ENCODE peak calls at places on chromosomes 5 and 9, in four cellular contexts. R is GM12878, S is HepG2, B is H1. G is an unnamed sample.

GRCh38 chr9:95167998-95168397 is 149.5 kb downstream of the FANCC start:
- DNase-seq in B (peak), S (peak), R (no peak), G (peak)

GRCh38 chr5:131640043-131640856 is 5.2 kb upstream of the RAPGEF6 start:
- DNase-seq in B (no peak), S (no peak), R (no peak), G (no peak)

GRCh38 chr5:141245250-141245717 is at the start of gene PCDHB15:
- DNase-seq in R (no peak), S (peak), B (no peak), G (peak)

GRCh38 chr9:127567898-127568617 is 44.0 kb upstream of the STXBP1 start:
- DNase-seq in R (no peak), S (no peak), B (no peak), G (peak)

GRCh38 chr5:67986761-67987160 is 228.8 kb upstream of the PIK3R1 start:
- DNase-seq in S (no peak), B (no peak), R (no peak), G (no peak)

GRCh38 chr5:4584982-4585381 is 555.1 kb upstream of the ADAMTS16 start:
- DNase-seq in B (no peak), S (no peak), R (no peak), G (no peak)

GRCh38 chr5:179257190-179257741 is 88.0 kb downstream of the ADAMTS2 start:
- DNase-seq in R (no peak), B (no peak), S (no peak), G (peak)

GRCh38 chr5:137405393-137405792 is 93.7 kb downstream of the SPOCK1 start:
- DNase-seq in S (no peak), R (no peak), B (no peak), G (no peak)

GRCh38 chr5:886716-887325 is 5.8 kb downstream of the BRD9 start:
- DNase-seq in S (no peak), R (no peak), B (no peak), G (no peak)

GRCh38 chr5:173848986-173849596 is 39.1 kb upstream of the CPEB4 start:
- DNase-seq in R (no peak), S (no peak), B (no peak), G (no peak)

GRCh38 chr5:95379133-95379532 is 12.0 kb upstream of the FAM81B start:
- DNase-seq in B (no peak), R (no peak), S (no peak), G (no peak)

GRCh38 chr5:5344051-5344571 is 78.4 kb upstream of the ICE1 start:
- DNase-seq in R (no peak), B (no peak), S (no peak), G (peak)

GRCh38 chr5:133421394-133421793 is 190.9 kb downstream of the FSTL4 start:
- DNase-seq in S (no peak), R (no peak), B (peak), G (peak)

GRCh38 chr9:99866398-99866797 is 40.1 kb upstream of the STX17 start:
- DNase-seq in R (no peak), B (no peak), S (no peak), G (no peak)

GRCh38 chr9:16207161-16207560 is 654.3 kb downstream of the CCDC171 start:
- DNase-seq in R (no peak), B (no peak), S (no peak), G (no peak)

GRCh38 chr9:92790542-92791527 is 26.2 kb upstream of the BICD2 start:
- DNase-seq in R (peak), B (no peak), S (peak), G (peak)

GRCh38 chr5:167352801-167353200 is 938.6 kb upstream of the WWC1 start:
- DNase-seq in B (no peak), S (no peak), R (no peak), G (peak)

GRCh38 chr5:14054965-14055963 is 87.9 kb upstream of the TRIO start:
- DNase-seq in S (no peak), R (no peak), B (no peak), G (no peak)

GRCh38 chr9:87602933-87603643 is 105.4 kb downstream of the DAPK1 start:
- DNase-seq in B (no peak), S (no peak), R (no peak), G (no peak)

GRCh38 chr5:93868851-93869250 is 127.5 kb upstream of the POU5F2 start:
- DNase-seq in S (no peak), B (no peak), R (no peak), G (no peak)

GRCh38 chr5:154077692-154078091 is 38.9 kb downstream of the MFAP3 start:
- DNase-seq in R (no peak), S (no peak), B (no peak), G (no peak)

GRCh38 chr5:54516051-54516645 is 1.4 kb upstream of the SNX18 start:
- DNase-seq in S (no peak), R (no peak), B (no peak), G (no peak)

GRCh38 chr9:112777914-112778313 is 27.4 kb downstream of the SNX30 start:
- DNase-seq in S (no peak), R (no peak), B (no peak), G (no peak)

GRCh38 chr9:121550569-121551512 is 51.2 kb upstream of the GGTA1 start:
- DNase-seq in R (no peak), S (peak), B (peak), G (peak)

GRCh38 chr5:36066540-36067210 is at the start of gene UGT3A2:
- DNase-seq in B (peak), S (no peak), R (no peak), G (peak)

GRCh38 chr5:102722930-102723329 is 32.2 kb upstream of the PAM start:
- DNase-seq in S (no peak), B (no peak), R (no peak), G (no peak)

GRCh38 chr5:66929281-66929680 is 267.3 kb downstream of the CD180 start:
- DNase-seq in S (no peak), R (no peak), B (no peak), G (no peak)

GRCh38 chr5:130799015-130799414 is 366.0 kb downstream of the HINT1 start:
- DNase-seq in R (no peak), B (no peak), S (no peak), G (no peak)

GRCh38 chr5:33969572-33970452 is 14.7 kb downstream of the SLC45A2 start:
- DNase-seq in R (peak), B (no peak), S (peak), G (peak)

GRCh38 chr9:99127372-99128132 is 22.6 kb downstream of the TGFBR1 start:
- DNase-seq in B (no peak), R (no peak), S (no peak), G (no peak)

GRCh38 chr5:149267241-149267973 is 4.3 kb upstream of the AFAP1L1 start:
- DNase-seq in R (no peak), S (no peak), B (no peak), G (no peak)

GRCh38 chr9:8329561-8330283 is 530.1 kb upstream of the DMAC1 start:
- DNase-seq in R (no peak), B (no peak), S (peak), G (no peak)

GRCh38 chr9:134868751-134869553 is 11.7 kb upstream of the FCN2 start:
- DNase-seq in B (no peak), R (no peak), S (no peak), G (no peak)
- TF ChIP-seq TCF12 in B (no peak), R (peak), S (no peak), G (no peak)

DNA sequence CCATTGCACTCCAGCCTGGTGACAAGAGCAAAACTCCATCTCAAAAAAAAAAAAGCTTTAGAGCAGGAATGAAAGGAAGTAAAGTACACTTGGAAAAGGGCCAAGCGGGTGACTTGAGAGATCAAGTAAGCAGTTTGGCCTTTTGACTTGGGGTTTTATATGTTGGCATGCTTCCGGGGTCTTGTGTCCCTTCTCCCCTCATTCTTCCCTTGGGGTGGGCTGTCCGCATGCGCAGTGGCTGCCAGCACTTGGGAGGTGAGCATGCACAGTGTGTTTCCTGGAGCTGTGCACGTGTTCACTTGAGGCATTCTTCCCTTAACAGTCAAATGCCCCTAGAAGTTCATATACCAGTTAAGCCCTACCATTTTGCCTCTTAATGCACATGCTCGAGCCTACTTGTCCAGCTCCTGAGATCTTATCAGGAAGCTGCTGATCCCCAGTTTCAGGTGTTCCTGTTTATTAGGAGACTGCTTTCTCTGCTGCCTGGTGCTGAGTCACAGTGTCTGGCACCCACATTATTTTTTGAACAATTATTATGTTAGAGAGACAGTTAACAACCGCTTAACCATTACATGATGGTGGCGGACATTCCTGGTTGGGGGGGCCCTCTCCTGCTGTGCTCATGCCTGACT is 32.6 kb upstream of the PRRC2B start:
- DNase-seq in S (no peak), R (no peak), B (no peak), G (no peak)
- TF ChIP-seq TCF12 in S (no peak), R (no peak), B (no peak), G (no peak)

GRCh38 chr5:138631204-138631928 is 56.2 kb upstream of the HSPA9 start:
- DNase-seq in B (no peak), S (no peak), R (no peak), G (no peak)

GRCh38 chr5:138623053-138623452 is 47.9 kb upstream of the HSPA9 start:
- DNase-seq in S (no peak), B (no peak), R (no peak), G (no peak)

GRCh38 chr5:138629383-138629782 is 54.2 kb upstream of the HSPA9 start:
- DNase-seq in B (no peak), R (no peak), S (no peak), G (no peak)

GRCh38 chr5:138622051-138622450 is 46.9 kb upstream of the HSPA9 start:
- DNase-seq in S (no peak), R (no peak), B (no peak), G (no peak)

DNA sequence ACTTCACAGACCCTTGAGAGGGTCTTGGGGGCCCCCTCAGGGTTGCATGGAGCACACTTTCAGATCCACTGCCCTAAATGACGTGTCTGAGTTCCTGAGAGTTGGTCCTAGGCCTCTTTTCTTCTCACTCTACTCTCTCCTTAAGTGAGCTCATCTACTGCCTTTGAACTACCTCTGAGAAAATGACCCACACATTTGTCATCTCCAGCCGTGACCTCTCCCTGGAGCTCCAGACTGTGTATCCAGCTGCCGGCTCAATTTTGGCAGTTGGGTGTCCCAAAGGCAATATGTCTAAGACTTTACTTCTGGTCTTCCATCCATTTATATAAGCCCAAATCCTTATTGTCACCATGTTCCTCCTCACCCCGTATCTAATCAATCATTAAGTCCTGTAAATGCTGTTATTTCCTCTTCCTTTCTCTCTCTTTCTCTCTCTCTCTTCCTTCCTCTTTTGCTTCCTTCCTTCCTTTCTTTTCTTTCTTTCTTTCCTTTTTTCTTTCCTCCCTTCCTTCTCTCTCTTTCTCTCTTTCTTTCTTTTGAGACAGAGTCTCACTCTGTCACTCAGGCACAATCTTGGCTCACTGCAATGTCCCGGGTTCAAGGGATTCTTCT is 51.2 kb upstream of the HSPA9 start:
- DNase-seq in B (no peak), S (no peak), R (no peak), G (no peak)
- TF ChIP-seq TCF12 in B (no peak), S (no peak), R (no peak), G (no peak)

GRCh38 chr5:109681763-109682162 is 8.0 kb upstream of the MAN2A1 start:
- DNase-seq in B (no peak), S (no peak), R (no peak), G (no peak)
- TF ChIP-seq TCF12 in B (no peak), S (no peak), R (no peak), G (no peak)

G was measured in SK-N-SH.